ENCODE peak calls at places on chromosomes 1 and 21, in six cellular contexts. A is GM12878, S is HCT116, B is K562, K is HepG2, V is H1. H is an unnamed sample.

GRCh38 chr1:46611691-46612221 is 4.9 kb downstream of the MOB3C start:
- DNase-seq in A (no peak), S (no peak), B (no peak), K (no peak), V (no peak), H (no peak)

GRCh38 chr1:214505134-214505533 is 46.3 kb downstream of the PTPN14 start:
- DNase-seq in A (no peak), S (no peak), B (peak; percentile 13), K (peak; percentile 59), V (no peak), H (no peak)

GRCh38 chr1:45746922-45747321 is 3.5 kb downstream of the IPP start:
- DNase-seq in A (no peak), S (no peak), B (no peak), K (no peak), V (no peak), H (no peak)

GRCh38 chr1:44903261-44903660 is 60.2 kb upstream of the PTCH2 start:
- DNase-seq in A (no peak), S (no peak), B (no peak), K (no peak), V (no peak), H (no peak)

GRCh38 chr1:195934839-195935557 is 673.2 kb downstream of the KCNT2 start:
- DNase-seq in A (no peak), S (no peak), B (no peak), K (no peak), V (no peak), H (no peak)

GRCh38 chr1:111516008-111516535 is 12.6 kb upstream of the ADORA3 start:
- DNase-seq in A (no peak), S (no peak), B (peak; percentile 60), K (no peak), V (peak; percentile 17), H (peak; percentile 40)

GRCh38 chr1:192951961-192952460 is 107.1 kb downstream of the UCHL5 start:
- DNase-seq in A (peak; percentile 12), S (no peak), B (no peak), K (no peak), V (no peak), H (no peak)

GRCh38 chr21:16055012-16055411 is 325.2 kb downstream of the USP25 start:
- DNase-seq in A (no peak), S (no peak), B (no peak), K (no peak), V (no peak), H (no peak)

GRCh38 chr1:231930257-231930947 is 303.8 kb downstream of the DISC1 start:
- DNase-seq in A (no peak), S (no peak), B (no peak), K (no peak), V (no peak), H (no peak)

GRCh38 chr1:88800382-88801051 is 90.8 kb downstream of the GTF2B start:
- DNase-seq in A (no peak), S (no peak), B (peak; percentile 46), K (peak; percentile 33), V (no peak), H (no peak)

GRCh38 chr1:93666613-93667384 is 14.8 kb downstream of the BCAR3 start:
- DNase-seq in A (no peak), S (no peak), B (no peak), K (no peak), V (no peak), H (peak; percentile 46)

GRCh38 chr1:227632325-227632724 is 69.0 kb downstream of the ZNF678 start:
- DNase-seq in A (no peak), S (no peak), B (no peak), K (no peak), V (no peak), H (no peak)
- TF ChIP-seq ZNF274 in A (no peak), S (no peak), B (no peak), K (no peak), V (no peak), H (no peak)

GRCh38 chr1:64921761-64922160 is 44.6 kb downstream of the JAK1 start:
- DNase-seq in A (no peak), S (no peak), B (no peak), K (peak; percentile 42), V (no peak), H (no peak)
- H3K4me1 ChIP-seq in A (peaks cover 12% of the 10 kb centered on the region), S (peaks cover 50% of the 10 kb centered on the region), B (peaks cover 26% of the 10 kb centered on the region), K (peaks cover 77% of the 10 kb centered on the region), V (peaks cover 9% of the 10 kb centered on the region), H (peaks cover 2% of the 10 kb centered on the region)

DNA sequence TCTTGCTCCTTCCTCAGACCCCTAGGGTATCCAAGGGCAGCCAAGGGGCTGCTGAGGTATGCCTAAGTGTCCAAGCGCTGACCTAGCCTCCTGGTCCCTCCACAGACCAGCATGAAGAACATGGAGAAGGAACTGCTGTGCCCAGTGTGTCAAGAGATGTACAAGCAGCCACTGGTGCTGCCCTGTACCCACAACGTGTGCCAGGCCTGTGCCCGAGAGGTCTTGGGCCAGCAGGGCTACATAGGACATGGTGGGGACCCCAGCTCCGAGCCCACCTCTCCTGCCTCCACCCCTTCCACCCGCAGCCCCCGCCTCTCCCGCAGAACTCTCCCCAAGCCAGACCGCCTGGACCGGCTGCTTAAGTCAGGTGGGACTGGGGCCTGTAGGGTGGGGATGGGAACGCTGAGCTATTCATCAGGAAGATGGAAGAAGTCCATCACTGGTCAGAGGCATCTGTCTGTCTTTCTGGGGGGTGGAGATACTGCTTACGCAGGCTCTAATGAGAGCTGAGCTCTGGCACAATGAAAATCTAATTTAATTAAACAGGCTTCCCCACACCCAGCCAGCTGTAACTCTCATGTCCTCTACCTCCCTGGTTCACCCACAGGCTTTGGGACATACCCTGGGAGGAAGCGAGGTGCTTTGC is 1.8 kb downstream of the TRIM46 start:
- DNase-seq in A (no peak), S (no peak), B (no peak), K (no peak), V (no peak), H (no peak)
- H3K9ac ChIP-seq in A (no peak overlapping the region), S (no peak overlapping the region), B (no peak overlapping the region), K (no peak overlapping the region), V (no peak overlapping the region), H (peak overlapping the region; percentile 81)

DNA sequence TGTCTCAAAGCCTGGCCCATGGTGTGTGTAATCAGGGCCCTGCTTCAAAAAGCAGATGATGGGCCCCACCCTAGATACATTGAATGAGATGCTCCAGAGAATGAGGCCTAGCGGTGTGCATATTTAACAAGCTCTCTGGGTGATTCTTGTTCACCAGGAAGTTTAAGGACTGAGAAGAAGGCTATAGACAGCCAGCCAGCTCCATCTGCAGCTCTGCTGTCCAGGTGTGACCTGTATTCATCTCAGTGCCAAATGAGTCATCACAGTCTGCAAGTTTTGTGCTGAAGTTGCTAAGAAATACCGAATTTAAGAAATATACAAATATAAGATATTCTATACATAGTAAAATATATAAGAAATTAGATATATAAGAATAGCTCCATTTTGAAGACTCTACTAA is 182.0 kb upstream of the RUNX1 start:
- DNase-seq in A (no peak), S (no peak), B (no peak), K (no peak), V (no peak), H (no peak)
- TF ChIP-seq ZNF274 in A (no peak), S (no peak), B (no peak), K (no peak), V (no peak), H (no peak)

DNA sequence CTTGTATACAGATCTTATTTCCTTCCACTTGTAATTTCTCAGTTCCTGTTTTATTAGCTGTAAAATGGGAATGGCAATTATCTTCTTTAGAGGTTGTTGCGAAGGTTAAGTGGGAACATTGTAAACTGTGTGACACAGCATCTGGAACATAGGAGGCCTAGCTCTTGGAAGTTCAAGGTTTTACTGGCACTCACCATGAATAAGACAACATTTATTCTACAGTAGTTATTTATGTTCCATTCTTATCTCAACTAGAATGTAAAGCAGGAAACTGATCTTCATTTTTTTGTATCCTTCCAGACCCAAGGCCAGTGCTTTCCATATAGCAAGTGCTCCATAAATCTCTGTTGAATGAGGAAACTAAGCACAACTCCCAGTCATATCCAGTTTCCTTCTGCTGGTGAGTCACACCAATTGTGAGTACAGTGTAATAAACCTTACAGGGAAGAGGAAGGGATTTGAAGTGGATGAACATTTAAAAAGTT is 1.4 kb downstream of the BCL10 start:
- DNase-seq in A (no peak), S (no peak), B (no peak), K (peak; percentile 29), V (no peak), H (no peak)
- H3K4me1 ChIP-seq in A (peaks cover 4% of the 10 kb centered on the region), S (peaks cover 46% of the 10 kb centered on the region), B (peaks cover 16% of the 10 kb centered on the region), K (peaks cover 75% of the 10 kb centered on the region), V (no peaks in the 10 kb centered on the region), H (no peaks in the 10 kb centered on the region)

GRCh38 chr21:43734830-43735229 is 15.9 kb downstream of the PDXK start:
- DNase-seq in A (no peak), S (no peak), B (no peak), K (no peak), V (no peak), H (no peak)
- H3K9ac ChIP-seq in A (no peak overlapping the region), S (no peak overlapping the region), B (no peak overlapping the region), K (no peak overlapping the region), V (no peak overlapping the region), H (peak overlapping the region; percentile 28)

DNA sequence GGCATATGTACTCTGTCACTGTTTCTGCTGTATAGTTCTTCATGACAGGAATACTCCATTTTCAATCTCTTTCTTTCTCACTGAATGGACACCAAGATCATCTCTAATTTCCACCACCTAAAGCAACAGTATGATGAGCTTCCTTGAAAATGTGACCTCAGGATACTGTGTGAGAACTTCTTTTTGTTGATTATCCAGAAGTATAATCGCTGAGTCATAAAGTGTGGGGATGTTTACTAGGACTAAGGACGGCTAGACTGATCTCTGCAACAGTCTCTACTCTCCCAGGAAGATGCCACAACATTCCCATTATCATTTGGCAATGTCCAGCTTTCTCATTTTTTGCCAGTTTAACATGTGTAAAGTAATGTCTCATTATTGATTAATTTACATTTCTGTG is 70.3 kb downstream of the TNFSF18 start:
- DNase-seq in A (no peak), S (no peak), B (no peak), K (peak; percentile 2), V (no peak), H (no peak)
- TF ChIP-seq ZNF274 in A (no peak), S (no peak), B (no peak), K (no peak), V (no peak), H (no peak)

GRCh38 chr1:10788592-10789006 is 7.8 kb downstream of the CASZ1 start:
- DNase-seq in A (no peak), S (no peak), B (no peak), K (peak; percentile 33), V (no peak), H (no peak)
- H3K4me1 ChIP-seq in A (no peaks in the 10 kb centered on the region), S (peaks cover 10% of the 10 kb centered on the region), B (no peaks in the 10 kb centered on the region), K (peaks cover 6% of the 10 kb centered on the region), V (peaks cover 2% of the 10 kb centered on the region), H (peaks cover 6% of the 10 kb centered on the region)

GRCh38 chr1:234529095-234529494 is 50.1 kb upstream of the TARBP1 start:
- DNase-seq in A (no peak), S (no peak), B (no peak), K (no peak), V (no peak), H (no peak)

GRCh38 chr1:234530641-234531040 is 51.7 kb upstream of the TARBP1 start:
- DNase-seq in A (no peak), S (no peak), B (no peak), K (no peak), V (no peak), H (no peak)

GRCh38 chr1:234527346-234527745 is 48.4 kb upstream of the TARBP1 start:
- DNase-seq in A (no peak), S (no peak), B (no peak), K (no peak), V (no peak), H (no peak)

GRCh38 chr1:234529661-234530237 is 50.8 kb upstream of the TARBP1 start:
- DNase-seq in A (no peak), S (no peak), B (no peak), K (no peak), V (no peak), H (no peak)

GRCh38 chr1:234528073-234528865 is 49.3 kb upstream of the TARBP1 start:
- DNase-seq in A (no peak), S (no peak), B (peak; percentile 54), K (no peak), V (no peak), H (no peak)
- H3K9ac ChIP-seq in A (no peak overlapping the region), S (no peak overlapping the region), B (peak overlapping the region; percentile 49), K (no peak overlapping the region), V (no peak overlapping the region), H (no peak overlapping the region)